ENCODE peak calls at places on chromosomes 5 and 9, in five cellular contexts. J, X, W, A and L are unnamed samples. For H3K27me3, the result is how much of the 10 kb centered on the place peaks cover.

GRCh38 chr5:92927291-92927778 is 653.7 kb downstream of the NR2F1-AS1 start:
- DNase-seq in W (no peak), J (no peak), X (no peak), A (peak), L (no peak)

GRCh38 chr5:52896524-52897237 is 92.5 kb upstream of the ITGA2 start:
- DNase-seq in J (no peak), X (no peak), A (no peak), W (no peak), L (no peak)

GRCh38 chr9:132114102-132114707 is 34.5 kb upstream of the MED27 start:
- DNase-seq in X (peak), A (peak), W (peak), J (no peak), L (no peak)

GRCh38 chr5:93874491-93874890 is 133.1 kb upstream of the POU5F2 start:
- DNase-seq in A (no peak), W (no peak), J (no peak), X (no peak), L (no peak)

GRCh38 chr5:2011481-2012411 is 129.0 kb upstream of the IRX4 start:
- DNase-seq in J (no peak), X (peak), A (no peak), W (no peak), L (no peak)

GRCh38 chr5:55577353-55578060 is 42.7 kb upstream of the PLPP1 start:
- DNase-seq in J (no peak), X (peak), W (no peak), A (no peak), L (no peak)

GRCh38 chr5:146564036-146564762 is 48.2 kb upstream of the GPR151 start:
- DNase-seq in X (no peak), J (no peak), W (no peak), A (no peak), L (no peak)

GRCh38 chr5:14980698-14981097 is 109.1 kb upstream of the ANKH start:
- DNase-seq in J (no peak), W (no peak), X (no peak), A (no peak), L (no peak)

GRCh38 chr5:142671801-142672200 is 14.1 kb downstream of the FGF1 start:
- DNase-seq in J (no peak), A (no peak), X (no peak), W (no peak), L (no peak)

GRCh38 chr9:126965541-126966428 is 51.2 kb downstream of the RALGPS1 start:
- DNase-seq in X (peak), W (no peak), J (no peak), A (peak), L (no peak)

GRCh38 chr5:172452398-172453205 is 1.7 kb downstream of the SH3PXD2B start:
- DNase-seq in A (peak), X (no peak), W (no peak), J (no peak), L (no peak)

GRCh38 chr5:178818094-178818493 is 41.7 kb upstream of the ZNF354B start:
- DNase-seq in X (no peak), J (no peak), A (peak), W (peak), L (no peak)

GRCh38 chr5:96661101-96661840 is 905 bp upstream of the CAST start:
- DNase-seq in W (no peak), A (peak), J (no peak), X (no peak), L (no peak)

GRCh38 chr9:112689341-112689740 is 28.6 kb downstream of the INIP start:
- DNase-seq in A (no peak), J (no peak), W (no peak), X (no peak), L (no peak)

GRCh38 chr9:134406366-134407122 is 80.3 kb downstream of the RXRA start:
- DNase-seq in J (no peak), X (no peak), A (no peak), W (no peak), L (no peak)

GRCh38 chr9:76353280-76353679 is 40.9 kb downstream of the RFK start:
- DNase-seq in W (no peak), A (no peak), J (no peak), X (no peak), L (no peak)

GRCh38 chr5:3329427-3329826 is 266.2 kb upstream of the IRX1 start:
- DNase-seq in J (no peak), A (no peak), X (no peak), W (no peak), L (no peak)

GRCh38 chr9:22986556-22986955 is 539.9 kb downstream of the DMRTA1 start:
- DNase-seq in A (no peak), W (no peak), J (no peak), X (no peak), L (no peak)

GRCh38 chr9:20835364-20836286 is 151.6 kb downstream of the FOCAD start:
- DNase-seq in J (no peak), X (no peak), W (no peak), A (no peak), L (no peak)

GRCh38 chr5:158711927-158712529 is 387.7 kb downstream of the EBF1 start:
- DNase-seq in X (no peak), J (no peak), A (no peak), W (no peak), L (no peak)

GRCh38 chr5:11056560-11056959 is 295.5 kb upstream of the DAP start:
- DNase-seq in J (no peak), A (no peak), W (no peak), X (no peak), L (no peak)

GRCh38 chr5:132250547-132250946 is 6.9 kb upstream of the PDLIM4 start:
- DNase-seq in X (no peak), J (no peak), W (peak), A (no peak), L (no peak)

GRCh38 chr5:163867738-163868137 is 362.3 kb downstream of the MAT2B start:
- DNase-seq in A (no peak), W (no peak), J (no peak), X (no peak), L (no peak)

GRCh38 chr5:140292212-140293040 is 10.5 kb downstream of the PFDN1 start:
- DNase-seq in X (no peak), J (no peak), A (no peak), W (no peak), L (no peak)

GRCh38 chr5:124746252-124746915 is at the start of gene ZNF608:
- DNase-seq in A (peak), J (no peak), X (no peak), W (no peak), L (no peak)

GRCh38 chr9:83986765-83987401 is 6.3 kb downstream of the RMI1 start:
- DNase-seq in A (peak), J (no peak), W (no peak), X (no peak), L (no peak)

GRCh38 chr9:94586814-94587213 is 6.8 kb downstream of the FBP2 start:
- DNase-seq in W (no peak), X (no peak), A (no peak), J (no peak), L (no peak)

GRCh38 chr9:94588681-94589080 is 4.9 kb downstream of the FBP2 start:
- DNase-seq in W (no peak), X (no peak), J (no peak), A (no peak), L (no peak)

GRCh38 chr9:94581711-94582110 is 11.9 kb downstream of the FBP2 start:
- DNase-seq in W (no peak), J (no peak), X (no peak), A (no peak), L (no peak)

GRCh38 chr9:94584555-94584954 is 9.1 kb downstream of the FBP2 start:
- DNase-seq in A (no peak), W (no peak), X (no peak), J (no peak), L (no peak)

DNA sequence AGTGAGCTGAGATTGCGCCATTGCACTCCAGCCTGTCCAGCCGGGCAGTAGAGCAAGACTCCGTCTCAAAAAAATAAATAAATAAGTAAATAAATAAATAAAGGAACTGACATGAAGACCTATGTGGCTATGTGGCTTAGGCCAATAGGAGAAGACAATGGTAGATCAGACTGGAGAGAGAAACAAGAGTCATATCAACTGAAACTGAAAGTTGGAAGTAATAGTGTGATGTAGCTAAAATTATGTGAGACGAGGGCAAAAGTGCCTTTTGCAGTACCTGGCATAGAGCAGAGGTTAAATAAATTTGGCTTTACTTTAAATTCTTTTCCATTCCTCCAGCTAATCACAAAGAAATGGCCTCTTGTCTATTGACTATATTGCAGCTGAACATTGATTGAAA is 7.3 kb downstream of the FBP2 start:
- DNase-seq in J (no peak), W (no peak), X (no peak), A (no peak), L (no peak)
- H3K27ac ChIP-seq in J (no peak), W (no peak), X (no peak), A (no peak), L (no peak)

DNA sequence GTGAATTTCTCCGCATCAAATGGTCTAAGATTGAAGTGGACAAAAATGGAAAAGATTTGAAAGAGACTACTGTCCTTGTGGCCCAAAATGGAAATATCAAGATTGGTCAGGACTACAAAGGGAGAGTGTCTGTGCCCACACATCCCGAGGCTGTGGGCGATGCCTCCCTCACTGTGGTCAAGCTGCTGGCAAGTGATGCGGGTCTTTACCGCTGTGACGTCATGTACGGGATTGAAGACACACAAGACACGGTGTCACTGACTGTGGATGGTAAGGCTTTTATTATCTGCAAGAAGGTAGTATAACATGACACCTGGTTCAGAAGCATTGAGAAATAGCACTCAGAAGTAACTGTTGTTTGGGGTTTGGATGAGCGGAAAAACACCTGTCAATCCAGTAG is 18.7 kb downstream of the VCAN start:
- DNase-seq in W (no peak), A (no peak), X (no peak), J (no peak), L (no peak)
- H3K27me3 ChIP-seq in W (under half), A (under half), X (under half), J (under half), L (under half)

GRCh38 chr9:72583370-72583769 is 62.0 kb downstream of the TMC1 start:
- DNase-seq in X (no peak), W (no peak), A (no peak), J (no peak), L (no peak)

GRCh38 chr9:72588336-72588735 is 66.9 kb downstream of the TMC1 start:
- DNase-seq in X (no peak), W (no peak), J (no peak), A (no peak), L (no peak)

GRCh38 chr9:72585737-72586136 is 64.3 kb downstream of the TMC1 start:
- DNase-seq in W (no peak), J (no peak), X (no peak), A (no peak), L (no peak)

GRCh38 chr9:72589684-72590555 is 68.5 kb downstream of the TMC1 start:
- DNase-seq in A (no peak), W (no peak), J (no peak), X (no peak), L (no peak)

GRCh38 chr9:72586388-72587160 is 65.2 kb downstream of the TMC1 start:
- DNase-seq in W (no peak), J (no peak), X (no peak), A (peak), L (no peak)
- TF ChIP-seq CTCF in W (peak), J (no peak), X (no peak), A (no peak), L (no peak)

DNA sequence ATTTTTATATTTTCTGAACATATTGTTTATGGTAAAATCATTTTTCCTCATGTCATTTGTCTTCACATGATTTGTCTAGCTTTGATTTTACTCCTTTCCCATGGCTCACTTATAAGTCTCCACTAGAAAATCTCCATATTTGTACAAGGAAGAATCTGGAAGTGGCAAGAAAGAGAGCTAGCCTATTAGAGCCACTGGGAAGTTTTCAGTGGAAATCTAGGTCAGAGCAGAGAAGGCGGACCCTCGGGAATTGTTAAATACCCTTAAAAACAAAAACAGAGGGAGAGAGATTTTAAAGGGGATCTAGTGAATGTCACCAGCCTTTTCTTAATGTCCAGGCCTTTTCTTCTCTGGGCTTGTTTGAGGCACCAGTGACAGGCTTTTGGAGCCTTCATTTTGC is 56.6 kb downstream of the GRAMD2B start:
- DNase-seq in J (no peak), A (no peak), W (no peak), X (no peak), L (no peak)
- H3K27ac ChIP-seq in J (peak), A (no peak), W (no peak), X (peak), L (peak)